ENCODE peak calls at places on chromosomes 11 and 22, in ten cellular contexts. U is K562; M is A549; T is GM12865; E is prostate gland; I is H7; Z is IMR-90; G is CD4-positive, CD25-positive, alpha-beta regulatory T cell; P is body of pancreas; H is brain microvascular endothelial cell. D is an unnamed sample.
A peak's percentile ranks its signal among the peaks of the same experiment; 100 is the strongest.

GRCh38 chr22:17514092-17514491 is 49.2 kb upstream of the SLC25A18 start:
- DNase-seq in I (no peak), U (no peak), H (no peak), Z (no peak), G (no peak), E (no peak), T (no peak), P (no peak), M (no peak), D (no peak)

GRCh38 chr22:29883831-29884139 is 811 bp downstream of the MTMR3 start:
- DNase-seq in E (no peak), H (peak; percentile 7), P (no peak), I (no peak), M (no peak), U (no peak), Z (peak; percentile 8), G (no peak), T (peak; percentile 27), D (no peak)

GRCh38 chr11:46489668-46490560 is 98.3 kb upstream of the CHRM4 start:
- DNase-seq in G (no peak), T (peak; percentile 74), H (peak; percentile 55), U (peak; percentile 49), Z (peak; percentile 69), I (peak; percentile 58), P (no peak), E (no peak), M (peak; percentile 66), D (peak; percentile 55)

GRCh38 chr11:116993599-116993998 is 104.6 kb downstream of the SIK3 start:
- DNase-seq in U (no peak), I (peak; percentile 29), H (peak; percentile 49), M (no peak), E (no peak), P (no peak), T (no peak), G (no peak), Z (no peak), D (peak; percentile 68)

GRCh38 chr11:107665016-107665415 is 46.8 kb downstream of the SLN start:
- DNase-seq in E (no peak), H (no peak), G (no peak), Z (no peak), I (no peak), T (no peak), P (no peak), M (no peak), U (no peak), D (no peak)

GRCh38 chr11:88594274-88594950 is 256.9 kb upstream of the CTSC start:
- DNase-seq in T (no peak), I (no peak), G (no peak), E (no peak), M (no peak), H (no peak), P (no peak), Z (no peak), U (no peak), D (no peak)

GRCh38 chr11:47979378-47980092 is 824 bp upstream of the PTPRJ start:
- DNase-seq in P (peak; percentile 25), M (peak; percentile 64), U (no peak), E (no peak), Z (no peak), G (no peak), I (peak; percentile 66), H (no peak), T (no peak), D (no peak)

GRCh38 chr11:18171377-18172000 is 1.1 kb upstream of the MRGPRX4 start:
- DNase-seq in U (peak; percentile 39), H (peak; percentile 12), G (no peak), P (no peak), Z (no peak), M (peak; percentile 45), I (peak; percentile 66), T (peak; percentile 26), E (no peak), D (peak; percentile 73)

GRCh38 chr11:120061761-120062560 is 76.0 kb downstream of the TRIM29 start:
- DNase-seq in P (no peak), E (peak; percentile 39), U (no peak), H (no peak), G (no peak), T (no peak), Z (no peak), I (peak; percentile 82), M (no peak), D (peak; percentile 89)

GRCh38 chr11:128520206-128520885 is 67.0 kb downstream of the ETS1 start:
- DNase-seq in I (no peak), E (no peak), U (no peak), P (no peak), Z (no peak), M (no peak), H (no peak), G (no peak), T (no peak), D (no peak)

GRCh38 chr22:24424001-24424900 is 3.1 kb upstream of the ADORA2A start:
- DNase-seq in T (peak; percentile 51), P (no peak), Z (no peak), E (no peak), M (no peak), I (peak; percentile 89), G (peak; percentile 30), H (no peak), U (no peak), D (peak; percentile 67)

DNA sequence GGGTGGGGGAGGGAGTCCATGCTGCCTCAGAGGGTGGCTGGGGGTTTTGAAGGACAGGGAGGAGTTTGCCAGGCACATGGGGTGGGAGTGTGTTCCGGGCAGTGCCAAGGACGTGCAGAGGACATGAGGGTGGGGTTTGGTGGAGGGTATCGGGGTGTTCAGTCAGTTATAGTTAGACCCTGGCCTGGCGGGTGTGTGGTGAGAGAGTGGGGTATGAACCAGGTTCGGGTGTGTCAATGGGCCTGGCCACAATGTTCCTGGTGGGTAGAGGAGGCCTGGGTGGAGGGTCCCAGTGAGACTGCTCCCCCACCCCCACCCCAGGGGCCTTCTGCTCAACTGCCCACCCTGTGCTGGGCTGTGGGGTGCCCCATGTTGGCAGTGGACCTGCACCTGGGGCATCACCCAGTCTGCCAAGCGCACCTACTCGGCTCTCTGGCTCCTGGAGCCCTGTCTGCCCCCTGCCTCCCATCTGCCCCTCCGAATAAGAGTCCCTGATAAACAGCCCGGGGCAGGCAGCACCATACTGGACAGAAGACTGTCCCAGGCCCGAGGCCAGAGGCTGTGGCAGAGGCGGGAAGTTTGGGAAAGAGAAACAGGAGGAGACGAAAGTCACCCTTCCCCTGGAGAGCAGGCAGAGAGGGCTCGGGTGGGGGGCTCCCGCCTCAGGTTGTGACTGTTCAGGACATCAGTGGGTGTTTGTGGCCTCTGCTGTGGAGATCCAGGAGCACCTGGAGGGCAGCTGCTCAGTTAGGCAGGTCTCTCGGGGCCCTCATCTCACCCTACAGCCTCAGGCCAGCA is 4.1 kb downstream of the PIM3 start:
- DNase-seq in G (no peak), E (no peak), H (no peak), Z (no peak), I (peak; percentile 43), M (no peak), T (no peak), P (peak; percentile 26), U (no peak), D (peak; percentile 1)
- H3K4me3 ChIP-seq in G (no peak overlapping the region), E (no peak overlapping the region), H (no peak overlapping the region), Z (no peak overlapping the region), I (no peak overlapping the region), M (no peak overlapping the region), T (peak overlapping the region; percentile 92), P (no peak overlapping the region), U (no peak overlapping the region), D (no peak overlapping the region)

DNA sequence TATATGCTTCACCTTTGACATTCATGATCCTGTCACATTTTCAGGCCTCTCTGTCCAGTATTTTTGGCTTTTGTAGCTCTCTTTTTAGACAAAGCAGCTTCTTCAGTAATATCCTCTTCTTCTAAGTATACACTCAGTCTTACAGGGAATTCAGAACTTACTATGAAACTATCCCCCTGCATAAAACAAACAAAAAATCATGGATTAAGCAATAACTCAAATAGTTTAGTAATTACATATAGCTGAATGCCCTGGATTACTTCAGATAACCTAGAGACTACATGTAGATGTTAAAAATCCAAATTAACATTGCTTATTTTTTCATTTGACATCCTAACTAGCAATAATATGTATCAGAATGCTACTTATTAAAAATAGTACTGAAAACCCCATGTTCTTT is 5.2 kb downstream of the TAF1D start:
- DNase-seq in H (no peak), U (no peak), M (no peak), Z (peak; percentile 63), E (no peak), I (no peak), G (no peak), P (no peak), T (no peak), D (no peak)
- H3K4me3 ChIP-seq in H (no peak overlapping the region), U (no peak overlapping the region), M (peak overlapping the region; percentile 90), Z (no peak overlapping the region), E (no peak overlapping the region), I (no peak overlapping the region), G (peak overlapping the region; percentile 92), P (no peak overlapping the region), T (peak overlapping the region; percentile 91), D (no peak overlapping the region)

DNA sequence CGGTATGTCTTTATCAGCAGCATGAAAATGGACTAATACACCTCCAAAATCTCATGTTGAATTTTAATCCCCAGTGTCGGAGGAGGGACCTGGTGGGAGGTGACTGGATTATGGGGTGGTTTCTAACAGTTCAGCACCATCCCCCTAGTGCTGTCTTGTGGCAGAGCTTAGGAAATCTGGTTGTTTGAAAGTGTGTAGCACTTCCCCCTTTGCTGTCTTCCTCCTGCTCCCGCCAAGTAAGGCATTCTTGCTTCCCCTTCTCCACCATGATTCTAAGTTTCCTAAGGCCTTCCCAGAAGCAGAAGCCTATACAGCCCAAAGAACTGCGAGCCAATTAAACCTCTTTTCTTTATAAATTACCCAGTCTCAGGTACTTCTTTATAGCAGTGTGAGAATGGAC is 4.0 kb downstream of the CD59 start:
- DNase-seq in U (no peak), T (peak; percentile 38), E (no peak), G (no peak), P (no peak), I (no peak), M (no peak), H (no peak), Z (no peak), D (no peak)
- H3K4me3 ChIP-seq in U (no peak overlapping the region), T (no peak overlapping the region), E (no peak overlapping the region), G (no peak overlapping the region), P (no peak overlapping the region), I (no peak overlapping the region), M (no peak overlapping the region), H (no peak overlapping the region), Z (no peak overlapping the region), D (no peak overlapping the region)

GRCh38 chr22:22009661-22010060 is 27.1 kb upstream of the TOP3B start:
- DNase-seq in T (no peak), P (no peak), H (no peak), E (no peak), Z (peak; percentile 37), I (no peak), U (no peak), M (no peak), G (no peak), D (no peak)

GRCh38 chr22:22003233-22003632 is 20.6 kb upstream of the TOP3B start:
- DNase-seq in P (no peak), I (no peak), E (no peak), T (no peak), H (no peak), G (no peak), M (no peak), U (no peak), Z (no peak), D (no peak)

GRCh38 chr22:22005945-22006595 is 23.5 kb upstream of the TOP3B start:
- DNase-seq in H (no peak), M (no peak), G (no peak), P (no peak), E (no peak), T (no peak), U (no peak), Z (no peak), I (no peak), D (no peak)

GRCh38 chr22:22010358-22010757 is 27.8 kb upstream of the TOP3B start:
- DNase-seq in H (no peak), U (no peak), M (no peak), T (no peak), E (no peak), I (no peak), Z (no peak), G (no peak), P (no peak), D (no peak)

GRCh38 chr22:22006596-22006990 is 24.0 kb upstream of the TOP3B start:
- DNase-seq in Z (no peak), P (no peak), M (no peak), H (no peak), E (no peak), G (no peak), T (no peak), I (no peak), U (no peak), D (no peak)
- H3K4me3 ChIP-seq in Z (no peak overlapping the region), P (no peak overlapping the region), M (no peak overlapping the region), H (no peak overlapping the region), E (no peak overlapping the region), G (no peak overlapping the region), T (no peak overlapping the region), I (no peak overlapping the region), U (no peak overlapping the region), D (no peak overlapping the region)